ENCODE peak calls at places on chromosomes 12 and 14, in eight cellular contexts. One of them, this sample, is unnamed.

GRCh38 chr12:31020385-31021166 is 53.1 kb upstream of the DDX11 start:
- DNase-seq in nephron progenitor cell: no peak
- DNase-seq in KBM-7: no peak
- DNase-seq in GM13976: no peak
- DNase-seq in HCT116: no peak
- DNase-seq in caudate nucleus: no peak
- DNase-seq in dorsolateral prefrontal cortex: no peak
- DNase-seq in activated T-helper 1 cell treated with Interleukin-2 at 50 U/mL for 16 hours: no peak
- DNase-seq in this sample: no peak

GRCh38 chr12:110349521-110350151 is 53.9 kb downstream of the ANAPC7 start:
- DNase-seq in nephron progenitor cell: no peak
- DNase-seq in KBM-7: peak; percentile 96
- DNase-seq in GM13976: peak; percentile 60
- DNase-seq in HCT116: no peak
- DNase-seq in caudate nucleus: no peak
- DNase-seq in dorsolateral prefrontal cortex: peak; percentile 50
- DNase-seq in activated T-helper 1 cell treated with Interleukin-2 at 50 U/mL for 16 hours: no peak
- DNase-seq in this sample: no peak

GRCh38 chr12:104692335-104693218 is 235.8 kb downstream of the CHST11 start:
- DNase-seq in nephron progenitor cell: no peak
- DNase-seq in KBM-7: no peak
- DNase-seq in GM13976: no peak
- DNase-seq in HCT116: no peak
- DNase-seq in caudate nucleus: no peak
- DNase-seq in dorsolateral prefrontal cortex: no peak
- DNase-seq in activated T-helper 1 cell treated with Interleukin-2 at 50 U/mL for 16 hours: no peak
- DNase-seq in this sample: no peak

GRCh38 chr14:52888159-52888558 is 62.7 kb downstream of the FERMT2 start:
- DNase-seq in nephron progenitor cell: no peak
- DNase-seq in KBM-7: no peak
- DNase-seq in GM13976: no peak
- DNase-seq in HCT116: no peak
- DNase-seq in caudate nucleus: no peak
- DNase-seq in dorsolateral prefrontal cortex: no peak
- DNase-seq in activated T-helper 1 cell treated with Interleukin-2 at 50 U/mL for 16 hours: no peak
- DNase-seq in this sample: no peak

GRCh38 chr14:27995688-27996087 is 770.9 kb upstream of the FOXG1 start:
- DNase-seq in nephron progenitor cell: no peak
- DNase-seq in KBM-7: no peak
- DNase-seq in GM13976: no peak
- DNase-seq in HCT116: no peak
- DNase-seq in caudate nucleus: no peak
- DNase-seq in dorsolateral prefrontal cortex: no peak
- DNase-seq in activated T-helper 1 cell treated with Interleukin-2 at 50 U/mL for 16 hours: no peak
- DNase-seq in this sample: no peak

GRCh38 chr14:54683882-54684794 is 117.2 kb downstream of the SAMD4A start:
- DNase-seq in nephron progenitor cell: no peak
- DNase-seq in KBM-7: no peak
- DNase-seq in GM13976: no peak
- DNase-seq in HCT116: no peak
- DNase-seq in caudate nucleus: no peak
- DNase-seq in dorsolateral prefrontal cortex: no peak
- DNase-seq in activated T-helper 1 cell treated with Interleukin-2 at 50 U/mL for 16 hours: no peak
- DNase-seq in this sample: no peak

GRCh38 chr12:117202556-117202955 is 12.3 kb upstream of the FBXO21 start:
- DNase-seq in nephron progenitor cell: no peak
- DNase-seq in KBM-7: no peak
- DNase-seq in GM13976: no peak
- DNase-seq in HCT116: no peak
- DNase-seq in caudate nucleus: no peak
- DNase-seq in dorsolateral prefrontal cortex: no peak
- DNase-seq in activated T-helper 1 cell treated with Interleukin-2 at 50 U/mL for 16 hours: no peak
- DNase-seq in this sample: no peak

GRCh38 chr12:132357623-132358186 is 28.3 kb upstream of the GALNT9 start:
- DNase-seq in nephron progenitor cell: no peak
- DNase-seq in KBM-7: no peak
- DNase-seq in GM13976: no peak
- DNase-seq in HCT116: no peak
- DNase-seq in caudate nucleus: no peak
- DNase-seq in dorsolateral prefrontal cortex: peak; percentile 37
- DNase-seq in activated T-helper 1 cell treated with Interleukin-2 at 50 U/mL for 16 hours: no peak
- DNase-seq in this sample: no peak

GRCh38 chr12:56469007-56469930 is 891 bp downstream of the SPRYD4 start:
- DNase-seq in nephron progenitor cell: no peak
- DNase-seq in KBM-7: no peak
- DNase-seq in GM13976: no peak
- DNase-seq in HCT116: no peak
- DNase-seq in caudate nucleus: no peak
- DNase-seq in dorsolateral prefrontal cortex: no peak
- DNase-seq in activated T-helper 1 cell treated with Interleukin-2 at 50 U/mL for 16 hours: no peak
- DNase-seq in this sample: no peak

GRCh38 chr14:22489957-22490950 is 98.8 kb downstream of the DAD1 start:
- DNase-seq in nephron progenitor cell: no peak
- DNase-seq in KBM-7: no peak
- DNase-seq in GM13976: peak; percentile 31
- DNase-seq in HCT116: no peak
- DNase-seq in caudate nucleus: no peak
- DNase-seq in dorsolateral prefrontal cortex: no peak
- DNase-seq in activated T-helper 1 cell treated with Interleukin-2 at 50 U/mL for 16 hours: no peak
- DNase-seq in this sample: no peak

GRCh38 chr12:45577844-45578399 is 151.6 kb upstream of the ARID2 start:
- DNase-seq in nephron progenitor cell: no peak
- DNase-seq in KBM-7: no peak
- DNase-seq in GM13976: no peak
- DNase-seq in HCT116: no peak
- DNase-seq in caudate nucleus: no peak
- DNase-seq in dorsolateral prefrontal cortex: no peak
- DNase-seq in activated T-helper 1 cell treated with Interleukin-2 at 50 U/mL for 16 hours: no peak
- DNase-seq in this sample: no peak

GRCh38 chr14:58740584-58740983 is 102.8 kb downstream of the DACT1 start:
- DNase-seq in nephron progenitor cell: no peak
- DNase-seq in KBM-7: no peak
- DNase-seq in GM13976: no peak
- DNase-seq in HCT116: no peak
- DNase-seq in caudate nucleus: no peak
- DNase-seq in dorsolateral prefrontal cortex: peak; percentile 30
- DNase-seq in activated T-helper 1 cell treated with Interleukin-2 at 50 U/mL for 16 hours: no peak
- DNase-seq in this sample: no peak

GRCh38 chr12:42759622-42760273 is 170.2 kb upstream of the PRICKLE1 start:
- DNase-seq in nephron progenitor cell: no peak
- DNase-seq in KBM-7: no peak
- DNase-seq in GM13976: no peak
- DNase-seq in HCT116: no peak
- DNase-seq in caudate nucleus: no peak
- DNase-seq in dorsolateral prefrontal cortex: no peak
- DNase-seq in activated T-helper 1 cell treated with Interleukin-2 at 50 U/mL for 16 hours: no peak
- DNase-seq in this sample: peak; percentile 60

GRCh38 chr14:68124050-68124449 is 304.5 kb downstream of the RAD51B start:
- DNase-seq in nephron progenitor cell: no peak
- DNase-seq in KBM-7: no peak
- DNase-seq in GM13976: no peak
- DNase-seq in HCT116: no peak
- DNase-seq in caudate nucleus: no peak
- DNase-seq in dorsolateral prefrontal cortex: no peak
- DNase-seq in activated T-helper 1 cell treated with Interleukin-2 at 50 U/mL for 16 hours: no peak
- DNase-seq in this sample: no peak